ENCODE peak calls at places on chromosome 20, in eight cellular contexts. R, E, U, V, F, A, J and P are unnamed samples.

GRCh38 chr20:6673071-6673470 is 94.4 kb upstream of the BMP2 start:
- DNase-seq in A (no peak), U (no peak), R (no peak), F (no peak), E (no peak), V (no peak), J (peak; percentile 97), P (no peak)

GRCh38 chr20:56689318-56689717 is 60.2 kb downstream of the TFAP2C start:
- DNase-seq in V (no peak), U (no peak), A (no peak), E (peak; percentile 82), R (no peak), F (no peak), J (no peak), P (no peak)

GRCh38 chr20:63787749-63788148 is 43.3 kb downstream of the ZBTB46 start:
- DNase-seq in U (no peak), R (no peak), E (no peak), A (no peak), V (no peak), J (no peak), F (no peak), P (no peak)

GRCh38 chr20:59400666-59401065 is 100.3 kb downstream of the EDN3 start:
- DNase-seq in R (no peak), U (no peak), F (no peak), V (no peak), A (no peak), J (no peak), E (no peak), P (no peak)

GRCh38 chr20:25297141-25297905 is 49.4 kb downstream of the PYGB start:
- DNase-seq in U (no peak), A (no peak), J (no peak), F (no peak), E (no peak), V (no peak), R (no peak), P (no peak)

GRCh38 chr20:63953764-63954429 is 2.3 kb downstream of the UCKL1 start:
- DNase-seq in V (no peak), F (no peak), U (no peak), A (no peak), J (no peak), R (no peak), E (no peak), P (no peak)

GRCh38 chr20:11849976-11850670 is 67.6 kb upstream of the BTBD3 start:
- DNase-seq in E (peak; percentile 73), J (no peak), U (no peak), R (no peak), F (no peak), V (no peak), A (no peak), P (no peak)

GRCh38 chr20:24663496-24663895 is 194.1 kb downstream of the SYNDIG1 start:
- DNase-seq in A (no peak), R (no peak), E (no peak), J (no peak), F (no peak), U (no peak), V (no peak), P (no peak)

GRCh38 chr20:22523128-22523498 is 61.3 kb downstream of the FOXA2 start:
- DNase-seq in E (no peak), V (no peak), J (no peak), F (no peak), U (no peak), A (no peak), R (no peak), P (no peak)

GRCh38 chr20:16528078-16528477 is 45.2 kb downstream of the KIF16B start:
- DNase-seq in F (no peak), A (no peak), U (peak; percentile 81), R (no peak), V (peak; percentile 84), J (no peak), E (peak; percentile 76), P (no peak)

GRCh38 chr20:36017034-36017951 is 48.9 kb downstream of the CNBD2 start:
- DNase-seq in A (peak; percentile 82), E (peak; percentile 84), J (peak; percentile 94), V (peak; percentile 28), R (no peak), U (peak; percentile 75), F (no peak), P (peak; percentile 66)

GRCh38 chr20:14134004-14134403 is 138.7 kb downstream of the MACROD2 start:
- DNase-seq in F (no peak), R (no peak), A (no peak), V (no peak), U (no peak), E (no peak), J (no peak), P (no peak)

GRCh38 chr20:38827770-38828281 is 22.3 kb downstream of the PPP1R16B start:
- DNase-seq in J (peak; percentile 98), R (no peak), E (peak; percentile 31), A (no peak), V (no peak), F (no peak), U (no peak), P (no peak)

GRCh38 chr20:44039741-44040140 is 125.1 kb downstream of the TOX2 start:
- DNase-seq in U (no peak), V (no peak), A (no peak), E (no peak), J (no peak), F (no peak), R (no peak), P (no peak)

GRCh38 chr20:54643761-54644160 is 168.4 kb downstream of the DOK5 start:
- DNase-seq in R (no peak), J (no peak), F (no peak), U (no peak), A (peak; percentile 28), E (peak; percentile 89), V (peak; percentile 51), P (no peak)

GRCh38 chr20:17225891-17226409 is 890 bp upstream of the PCSK2 start:
- DNase-seq in R (no peak), V (peak; percentile 41), F (peak; percentile 66), J (no peak), E (no peak), U (peak; percentile 33), A (no peak), P (peak; percentile 41)

GRCh38 chr20:45788351-45788750 is 3.3 kb downstream of the WFDC3 start:
- DNase-seq in F (no peak), E (no peak), J (no peak), R (no peak), V (no peak), A (no peak), U (no peak), P (no peak)

GRCh38 chr20:44364068-44364467 is 8.6 kb downstream of the HNF4A start:
- DNase-seq in V (no peak), E (no peak), F (no peak), U (no peak), J (no peak), R (no peak), A (no peak), P (no peak)

GRCh38 chr20:11316244-11316643 is 601.4 kb upstream of the BTBD3 start:
- DNase-seq in F (no peak), U (no peak), A (no peak), R (no peak), J (no peak), E (no peak), V (no peak), P (no peak)

GRCh38 chr20:32570401-32571190 is 14.5 kb downstream of the NOL4L start:
- DNase-seq in R (no peak), V (no peak), A (no peak), F (no peak), U (no peak), J (no peak), E (peak; percentile 30), P (no peak)

GRCh38 chr20:14193443-14193842 is 144.0 kb downstream of the FLRT3 start:
- DNase-seq in A (no peak), U (no peak), J (no peak), E (no peak), F (peak; percentile 15), V (no peak), R (no peak), P (no peak)

GRCh38 chr20:3800878-3801260 is 4.8 kb downstream of the CDC25B start:
- DNase-seq in U (no peak), R (peak; percentile 16), F (no peak), V (no peak), J (no peak), E (no peak), A (no peak), P (no peak)
- H3K36me3 ChIP-seq in U (no peaks in the 10 kb centered on the region), R (peaks cover 52% of the 10 kb centered on the region), F (no peaks in the 10 kb centered on the region), V (no peaks in the 10 kb centered on the region), J (no peaks in the 10 kb centered on the region), E (no peaks in the 10 kb centered on the region), A (peaks cover 59% of the 10 kb centered on the region), P (peaks cover 40% of the 10 kb centered on the region)

DNA sequence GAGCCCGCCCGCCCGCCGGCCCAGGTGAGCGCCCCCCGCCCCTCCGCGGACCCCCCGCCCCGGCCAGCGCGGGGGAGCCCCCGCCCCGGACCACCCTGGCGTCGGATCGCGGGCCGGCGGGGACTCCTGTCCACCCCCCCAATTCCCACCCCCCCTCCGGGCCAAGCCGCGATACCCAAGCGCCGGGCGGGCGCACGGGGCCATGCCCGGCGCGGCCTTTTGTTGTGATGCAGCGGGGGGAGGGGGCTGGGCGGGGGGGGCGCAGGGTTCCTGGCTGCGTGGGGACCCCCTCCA is 239 bp downstream of the SRC start:
- DNase-seq in U (no peak), A (no peak), R (no peak), E (no peak), J (no peak), F (no peak), V (no peak), P (no peak)
- H3K4me1 ChIP-seq in U (peaks cover 63% of the 10 kb centered on the region), A (peaks cover 12% of the 10 kb centered on the region), R (no peaks in the 10 kb centered on the region), E (no peaks in the 10 kb centered on the region), J (peaks cover 16% of the 10 kb centered on the region), F (peaks cover 9% of the 10 kb centered on the region), V (peaks cover 47% of the 10 kb centered on the region), P (peaks cover 9% of the 10 kb centered on the region)

GRCh38 chr20:19815553-19815991 is 57.5 kb downstream of the RIN2 start:
- DNase-seq in E (peak; percentile 92), J (peak; percentile 98), F (no peak), U (peak; percentile 31), A (no peak), V (peak; percentile 48), R (peak; percentile 70), P (no peak)

GRCh38 chr20:19812056-19812455 is 54.0 kb downstream of the RIN2 start:
- DNase-seq in V (no peak), J (no peak), A (no peak), R (no peak), U (no peak), F (no peak), E (no peak), P (no peak)

GRCh38 chr20:19812696-19813095 is 54.6 kb downstream of the RIN2 start:
- DNase-seq in F (no peak), V (no peak), J (peak; percentile 28), E (no peak), A (no peak), U (no peak), R (no peak), P (no peak)

GRCh38 chr20:19814241-19814640 is 56.2 kb downstream of the RIN2 start:
- DNase-seq in R (no peak), E (no peak), J (no peak), U (no peak), F (no peak), A (no peak), V (no peak), P (no peak)

GRCh38 chr20:19813839-19814238 is 55.8 kb downstream of the RIN2 start:
- DNase-seq in F (no peak), A (no peak), R (no peak), V (no peak), E (no peak), J (peak; percentile 87), U (no peak), P (no peak)
- H3K27ac ChIP-seq in F (no peak overlapping the region), A (no peak overlapping the region), R (peak overlapping the region; percentile 37), V (no peak overlapping the region), E (no peak overlapping the region), J (peak overlapping the region; percentile 96), U (no peak overlapping the region), P (no peak overlapping the region)

GRCh38 chr20:37200926-37201826 is 21.8 kb upstream of the MROH8 start:
- DNase-seq in U (no peak), R (no peak), V (no peak), E (no peak), F (no peak), J (no peak), A (no peak), P (no peak)
- H3K36me3 ChIP-seq in U (peaks cover 35% of the 10 kb centered on the region), R (peaks cover 71% of the 10 kb centered on the region), V (peaks cover 5% of the 10 kb centered on the region), E (peaks cover 35% of the 10 kb centered on the region), F (peaks cover 11% of the 10 kb centered on the region), J (peaks cover 38% of the 10 kb centered on the region), A (peaks cover 40% of the 10 kb centered on the region), P (peaks cover 32% of the 10 kb centered on the region)